ENCODE peak calls at places on chromosomes 4 and X, in five cellular contexts. One of them, this sample, is unnamed.

GRCh38 chrX:149510386-149510785 is 5.3 kb upstream of the IDS start:
- DNase-seq in lung: no peak
- DNase-seq in transverse colon: no peak
- DNase-seq in fibroblast of mammary gland: peak; percentile 30
- DNase-seq in astrocyte: no peak
- DNase-seq in this sample: peak; percentile 50

GRCh38 chrX:134528936-134529335 is 69.0 kb downstream of the HPRT1 start:
- DNase-seq in lung: no peak
- DNase-seq in transverse colon: no peak
- DNase-seq in fibroblast of mammary gland: no peak
- DNase-seq in astrocyte: no peak
- DNase-seq in this sample: no peak

GRCh38 chr4:25953740-25954139 is 39.7 kb downstream of the SMIM20 start:
- DNase-seq in lung: no peak
- DNase-seq in transverse colon: no peak
- DNase-seq in fibroblast of mammary gland: peak; percentile 71
- DNase-seq in astrocyte: peak; percentile 54
- DNase-seq in this sample: no peak

GRCh38 chr4:6373541-6374410 is 98.6 kb downstream of the PPP2R2C start:
- DNase-seq in lung: no peak
- DNase-seq in transverse colon: no peak
- DNase-seq in fibroblast of mammary gland: no peak
- DNase-seq in astrocyte: no peak
- DNase-seq in this sample: no peak

GRCh38 chr4:48801016-48801715 is 21.1 kb upstream of the FRYL start:
- DNase-seq in lung: no peak
- DNase-seq in transverse colon: no peak
- DNase-seq in fibroblast of mammary gland: no peak
- DNase-seq in astrocyte: no peak
- DNase-seq in this sample: no peak

GRCh38 chr4:88731359-88731758 is 33.7 kb upstream of the NAP1L5 start:
- DNase-seq in lung: no peak
- DNase-seq in transverse colon: no peak
- DNase-seq in fibroblast of mammary gland: no peak
- DNase-seq in astrocyte: no peak
- DNase-seq in this sample: no peak

GRCh38 chr4:106494066-106494465 is 125.5 kb upstream of the GIMD1 start:
- DNase-seq in lung: no peak
- DNase-seq in transverse colon: no peak
- DNase-seq in fibroblast of mammary gland: peak; percentile 76
- DNase-seq in astrocyte: peak; percentile 1
- DNase-seq in this sample: no peak

GRCh38 chr4:14877246-14878220 is 124.7 kb upstream of the CPEB2 start:
- DNase-seq in lung: peak; percentile 35
- DNase-seq in transverse colon: no peak
- DNase-seq in fibroblast of mammary gland: no peak
- DNase-seq in astrocyte: peak; percentile 57
- DNase-seq in this sample: no peak

GRCh38 chr4:948936-949300 is 16.7 kb downstream of the TMEM175 start:
- DNase-seq in lung: no peak
- DNase-seq in transverse colon: no peak
- DNase-seq in fibroblast of mammary gland: no peak
- DNase-seq in astrocyte: no peak
- DNase-seq in this sample: no peak

GRCh38 chrX:53422915-53423268 is 219 bp downstream of the RIBC1 start:
- DNase-seq in lung: no peak
- DNase-seq in transverse colon: no peak
- DNase-seq in fibroblast of mammary gland: no peak
- DNase-seq in astrocyte: no peak
- DNase-seq in this sample: no peak

GRCh38 chr4:118849867-118850812 is 14.2 kb upstream of the SEC24D start:
- DNase-seq in lung: no peak
- DNase-seq in transverse colon: peak; percentile 11
- DNase-seq in fibroblast of mammary gland: no peak
- DNase-seq in astrocyte: no peak
- DNase-seq in this sample: peak; percentile 13

GRCh38 chrX:108199691-108200090 is 108.1 kb downstream of the ATG4A start:
- DNase-seq in lung: no peak
- DNase-seq in transverse colon: no peak
- DNase-seq in fibroblast of mammary gland: peak; percentile 59
- DNase-seq in astrocyte: no peak
- DNase-seq in this sample: no peak

GRCh38 chr4:24179201-24179840 is 289.5 kb upstream of the PPARGC1A start:
- DNase-seq in lung: no peak
- DNase-seq in transverse colon: no peak
- DNase-seq in fibroblast of mammary gland: no peak
- DNase-seq in astrocyte: peak; percentile 49
- DNase-seq in this sample: no peak

GRCh38 chr4:16205298-16206164 is 20.7 kb downstream of the TAPT1 start:
- DNase-seq in lung: no peak
- DNase-seq in transverse colon: no peak
- DNase-seq in fibroblast of mammary gland: no peak
- DNase-seq in astrocyte: no peak
- DNase-seq in this sample: no peak

GRCh38 chr4:9943761-9944160 is 77.5 kb downstream of the SLC2A9 start:
- DNase-seq in lung: no peak
- DNase-seq in transverse colon: no peak
- DNase-seq in fibroblast of mammary gland: no peak
- DNase-seq in astrocyte: no peak
- DNase-seq in this sample: no peak

GRCh38 chrX:7146703-7147430 is 645 bp upstream of the STS start:
- DNase-seq in lung: peak; percentile 51
- DNase-seq in transverse colon: peak; percentile 49
- DNase-seq in fibroblast of mammary gland: peak; percentile 38
- DNase-seq in astrocyte: no peak
- DNase-seq in this sample: no peak

GRCh38 chr4:5784960-5785611 is 74.1 kb downstream of the EVC start:
- DNase-seq in lung: no peak
- DNase-seq in transverse colon: no peak
- DNase-seq in fibroblast of mammary gland: peak; percentile 60
- DNase-seq in astrocyte: no peak
- DNase-seq in this sample: no peak

GRCh38 chr4:85953651-85954018 is 406.2 kb downstream of the MAPK10 start:
- DNase-seq in lung: no peak
- DNase-seq in transverse colon: no peak
- DNase-seq in fibroblast of mammary gland: peak; percentile 66
- DNase-seq in astrocyte: no peak
- DNase-seq in this sample: peak; percentile 13

GRCh38 chrX:130111220-130111934 is 1.1 kb upstream of the ELF4 start:
- DNase-seq in lung: no peak
- DNase-seq in transverse colon: no peak
- DNase-seq in fibroblast of mammary gland: no peak
- DNase-seq in astrocyte: no peak
- DNase-seq in this sample: peak; percentile 21

GRCh38 chr4:52865305-52865704 is 3.2 kb downstream of the RASL11B start:
- DNase-seq in lung: no peak
- DNase-seq in transverse colon: no peak
- DNase-seq in fibroblast of mammary gland: no peak
- DNase-seq in astrocyte: no peak
- DNase-seq in this sample: no peak

GRCh38 chrX:80765226-80765625 is 44.5 kb downstream of the BRWD3 start:
- DNase-seq in lung: no peak
- DNase-seq in transverse colon: no peak
- DNase-seq in fibroblast of mammary gland: peak; percentile 47
- DNase-seq in astrocyte: peak; percentile 80
- DNase-seq in this sample: no peak

GRCh38 chrX:53223068-53223693 is 1.8 kb downstream of the KDM5C start:
- DNase-seq in lung: peak; percentile 32
- DNase-seq in transverse colon: peak; percentile 26
- DNase-seq in fibroblast of mammary gland: peak; percentile 8
- DNase-seq in astrocyte: no peak
- DNase-seq in this sample: no peak

GRCh38 chrX:51484616-51485015 is 11.8 kb downstream of the NUDT11 start:
- DNase-seq in lung: no peak
- DNase-seq in transverse colon: no peak
- DNase-seq in fibroblast of mammary gland: no peak
- DNase-seq in astrocyte: no peak
- DNase-seq in this sample: no peak

GRCh38 chrX:51487960-51488267 is 8.5 kb downstream of the NUDT11 start:
- DNase-seq in lung: no peak
- DNase-seq in transverse colon: no peak
- DNase-seq in fibroblast of mammary gland: peak; percentile 7
- DNase-seq in astrocyte: peak; percentile 31
- DNase-seq in this sample: no peak
- TF ChIP-seq CTCF in lung: no peak
- TF ChIP-seq CTCF in transverse colon: no peak
- TF ChIP-seq CTCF in fibroblast of mammary gland: no peak
- TF ChIP-seq CTCF in astrocyte: no peak
- TF ChIP-seq CTCF in this sample: no peak

DNA sequence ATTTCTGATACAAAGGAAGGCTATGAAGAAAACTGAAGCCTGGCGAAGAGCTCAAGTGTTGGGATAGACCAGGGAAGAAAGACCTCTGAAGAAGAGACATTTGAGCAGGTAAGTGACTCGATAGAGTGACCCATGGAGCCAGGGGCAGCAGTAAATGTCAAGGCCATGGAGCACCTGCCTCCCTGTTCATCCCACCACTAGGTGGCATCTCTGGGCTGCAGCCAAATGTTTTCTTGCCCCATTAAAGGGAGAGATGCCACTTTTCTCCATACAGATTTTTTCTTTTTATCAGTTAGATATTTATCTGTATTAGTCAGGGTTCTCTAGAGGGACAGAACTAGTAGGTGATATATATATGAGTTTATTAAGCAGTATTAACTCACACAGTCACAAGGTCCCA is 4.9 kb upstream of the ZNF81 start:
- DNase-seq in lung: peak; percentile 57
- DNase-seq in transverse colon: peak; percentile 56
- DNase-seq in fibroblast of mammary gland: peak; percentile 35
- DNase-seq in astrocyte: no peak
- DNase-seq in this sample: peak; percentile 65
- TF ChIP-seq CTCF in lung: peak; percentile 27
- TF ChIP-seq CTCF in transverse colon: peak; percentile 47
- TF ChIP-seq CTCF in fibroblast of mammary gland: peak; percentile 52
- TF ChIP-seq CTCF in astrocyte: peak; percentile 37
- TF ChIP-seq CTCF in this sample: peak; percentile 51

DNA sequence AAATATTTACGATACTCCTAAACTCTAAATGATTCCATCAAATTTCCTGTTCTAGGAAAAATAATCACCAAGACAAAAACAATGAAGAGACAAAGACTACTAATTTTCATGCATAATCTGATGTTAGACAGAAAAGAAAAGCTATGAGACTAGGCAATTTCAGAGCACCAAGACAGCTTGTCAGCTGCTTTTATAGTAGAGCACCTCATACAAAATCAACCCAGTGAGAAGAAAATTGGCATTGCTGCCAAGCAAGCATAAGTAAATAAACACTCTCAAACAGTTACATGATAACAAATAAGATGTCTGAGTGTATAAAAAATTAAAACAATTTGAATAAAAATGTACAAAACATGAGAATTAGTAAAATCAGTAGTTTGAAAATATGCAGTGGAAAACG is 1544.6 kb downstream of the C4orf33 start:
- DNase-seq in lung: no peak
- DNase-seq in transverse colon: no peak
- DNase-seq in fibroblast of mammary gland: no peak
- DNase-seq in astrocyte: no peak
- DNase-seq in this sample: no peak
- TF ChIP-seq CTCF in lung: no peak
- TF ChIP-seq CTCF in transverse colon: no peak
- TF ChIP-seq CTCF in fibroblast of mammary gland: no peak
- TF ChIP-seq CTCF in astrocyte: no peak
- TF ChIP-seq CTCF in this sample: no peak

GRCh38 chr4:17468638-17469221 is 43.2 kb downstream of the QDPR start:
- DNase-seq in lung: no peak
- DNase-seq in transverse colon: no peak
- DNase-seq in fibroblast of mammary gland: peak; percentile 69
- DNase-seq in astrocyte: peak; percentile 21
- DNase-seq in this sample: peak; percentile 24
- TF ChIP-seq CTCF in lung: no peak
- TF ChIP-seq CTCF in transverse colon: peak; percentile 45
- TF ChIP-seq CTCF in fibroblast of mammary gland: peak; percentile 53
- TF ChIP-seq CTCF in astrocyte: peak; percentile 25
- TF ChIP-seq CTCF in this sample: peak; percentile 51

DNA sequence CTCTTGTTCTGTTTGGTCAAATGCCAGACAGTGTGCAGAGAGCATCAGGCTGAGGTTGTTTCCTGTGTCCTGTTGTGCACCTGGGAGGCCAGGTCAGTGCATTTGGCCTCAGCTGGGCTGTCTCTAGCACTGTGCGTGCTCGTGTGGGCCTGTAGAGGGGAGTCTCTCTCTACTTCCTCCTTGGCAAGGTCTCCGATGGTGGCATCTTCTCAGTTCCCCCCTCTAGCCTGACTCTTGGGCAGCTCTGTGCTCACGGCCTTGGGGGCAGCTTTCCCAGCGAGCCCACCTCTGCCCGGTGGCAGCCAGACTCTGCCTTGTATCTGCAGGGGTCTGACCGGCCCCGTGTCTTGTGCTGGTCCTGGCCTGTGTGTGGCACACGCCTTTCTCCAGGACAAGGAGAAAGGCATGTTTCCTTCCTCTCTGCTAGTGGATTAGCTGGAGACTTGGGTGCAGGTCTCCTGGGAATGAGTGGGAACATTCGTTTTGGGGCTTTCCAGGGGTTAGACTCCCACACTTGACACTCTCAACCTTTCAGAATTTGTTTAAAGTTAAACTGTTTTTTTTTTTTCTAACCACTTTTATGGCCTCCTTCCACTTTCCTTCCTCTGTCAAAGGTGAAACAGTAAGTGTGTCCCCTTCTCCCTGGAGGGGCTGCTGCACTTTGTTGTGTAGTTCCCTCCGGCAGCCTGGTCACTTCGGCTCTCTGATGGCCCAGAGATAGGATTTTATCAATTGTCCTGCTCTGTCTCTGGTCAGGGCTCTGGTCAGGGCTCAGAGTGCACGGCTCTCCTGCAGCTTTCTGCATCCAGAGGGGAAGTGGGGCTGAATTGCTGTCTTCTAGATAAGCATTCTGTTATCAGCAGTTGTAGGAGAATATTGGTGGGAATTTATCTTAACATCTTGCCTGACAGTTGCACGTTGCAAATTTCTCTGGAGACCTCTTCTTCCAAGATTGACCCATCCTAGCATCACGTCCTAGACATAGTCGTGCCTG is 62.5 kb downstream of the FAM193A start:
- DNase-seq in lung: no peak
- DNase-seq in transverse colon: peak; percentile 46
- DNase-seq in fibroblast of mammary gland: peak; percentile 9
- DNase-seq in astrocyte: no peak
- DNase-seq in this sample: no peak
- TF ChIP-seq CTCF in lung: no peak
- TF ChIP-seq CTCF in transverse colon: no peak
- TF ChIP-seq CTCF in fibroblast of mammary gland: no peak
- TF ChIP-seq CTCF in astrocyte: no peak
- TF ChIP-seq CTCF in this sample: no peak

GRCh38 chrX:49695276-49696180 is at the start of gene PAGE1:
- DNase-seq in lung: no peak
- DNase-seq in transverse colon: no peak
- DNase-seq in fibroblast of mammary gland: no peak
- DNase-seq in astrocyte: no peak
- DNase-seq in this sample: no peak
- TF ChIP-seq CTCF in lung: no peak
- TF ChIP-seq CTCF in transverse colon: no peak
- TF ChIP-seq CTCF in fibroblast of mammary gland: no peak
- TF ChIP-seq CTCF in astrocyte: no peak
- TF ChIP-seq CTCF in this sample: no peak

GRCh38 chr4:121535351-121535750 is 154.5 kb upstream of the QRFPR start:
- DNase-seq in lung: no peak
- DNase-seq in transverse colon: no peak
- DNase-seq in fibroblast of mammary gland: no peak
- DNase-seq in astrocyte: no peak
- DNase-seq in this sample: no peak
- TF ChIP-seq CTCF in lung: no peak
- TF ChIP-seq CTCF in transverse colon: no peak
- TF ChIP-seq CTCF in fibroblast of mammary gland: no peak
- TF ChIP-seq CTCF in astrocyte: no peak
- TF ChIP-seq CTCF in this sample: no peak

This sample was measured in thyroid gland.